ENCODE peak calls at places on chromosomes 12 and 14, in eight cellular contexts. N is right lobe of liver; I is CD8-positive, alpha-beta T cell; P is mucosa of descending colon; C is adrenal gland; Y is effector memory CD4-positive, alpha-beta T cell; J is IMR-90; E is lung. F is an unnamed sample.

GRCh38 chr12:105561981-105562726 is 231.7 kb downstream of the C12orf75 start:
- DNase-seq in N (no peak), I (no peak), P (peak; percentile 42), C (peak; percentile 21), Y (no peak), J (peak; percentile 90), E (peak; percentile 31), F (peak; percentile 73)

GRCh38 chr12:30928356-30929264 is 2.1 kb downstream of the TSPAN11 start:
- DNase-seq in N (no peak), I (no peak), P (no peak), C (no peak), Y (no peak), J (no peak), E (no peak), F (no peak)

GRCh38 chr14:54653764-54654469 is 87.0 kb downstream of the SAMD4A start:
- DNase-seq in N (no peak), I (no peak), P (no peak), C (peak; percentile 51), Y (no peak), J (peak; percentile 88), E (no peak), F (peak; percentile 68)

GRCh38 chr12:90712671-90713070 is 242.3 kb downstream of the CCER1 start:
- DNase-seq in N (no peak), I (no peak), P (no peak), C (no peak), Y (no peak), J (no peak), E (no peak), F (no peak)

GRCh38 chr12:84756961-84757360 is 155.6 kb downstream of the SLC6A15 start:
- DNase-seq in N (no peak), I (no peak), P (no peak), C (no peak), Y (no peak), J (peak; percentile 73), E (no peak), F (peak; percentile 1)

GRCh38 chr14:55356913-55357312 is 54.7 kb downstream of the ATG14 start:
- DNase-seq in N (no peak), I (no peak), P (no peak), C (no peak), Y (no peak), J (no peak), E (no peak), F (no peak)

GRCh38 chr14:69543341-69544249 is 31.1 kb downstream of the CCDC177 start:
- DNase-seq in N (no peak), I (peak; percentile 5), P (no peak), C (peak; percentile 68), Y (peak; percentile 5), J (peak; percentile 93), E (peak; percentile 71), F (no peak)

GRCh38 chr12:105085537-105085936 is 1.3 kb upstream of the ALDH1L2 start:
- DNase-seq in N (no peak), I (no peak), P (no peak), C (no peak), Y (no peak), J (no peak), E (no peak), F (no peak)

GRCh38 chr12:10331642-10332239 is 24.1 kb downstream of the KLRD1 start:
- DNase-seq in N (no peak), I (peak; percentile 8), P (no peak), C (no peak), Y (no peak), J (peak; percentile 62), E (no peak), F (no peak)

DNA sequence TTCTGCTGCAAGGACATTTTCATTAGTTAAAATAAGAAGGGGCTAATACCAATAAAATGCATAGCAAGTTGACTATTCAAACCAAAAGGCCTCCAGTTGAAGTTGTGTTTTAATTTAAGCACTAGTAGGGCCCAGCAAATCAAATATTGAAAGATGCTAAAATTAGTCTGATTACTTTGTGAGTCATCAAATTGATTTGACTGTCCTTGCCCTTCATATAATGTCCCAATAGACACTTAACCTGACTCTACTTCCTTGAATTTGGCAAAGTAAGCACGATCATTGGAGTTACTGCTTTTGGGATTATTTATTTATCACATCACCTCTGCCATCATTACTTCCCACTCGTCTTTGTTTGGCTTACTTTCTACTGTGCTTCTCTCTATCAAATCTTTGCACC is 798.5 kb downstream of the DIO2 start:
- DNase-seq in N (no peak), I (no peak), P (no peak), C (no peak), Y (no peak), J (no peak), E (no peak), F (no peak)
- H3K4me3 ChIP-seq in N (no peak overlapping the region), I (no peak overlapping the region), P (no peak overlapping the region), C (no peak overlapping the region), Y (no peak overlapping the region), J (no peak overlapping the region), E (no peak overlapping the region), F (no peak overlapping the region)

GRCh38 chr14:68284834-68285233 is 465.3 kb downstream of the RAD51B start:
- DNase-seq in N (no peak), I (no peak), P (no peak), C (no peak), Y (no peak), J (no peak), E (no peak), F (no peak)
- H3K4me3 ChIP-seq in N (no peak overlapping the region), I (peak overlapping the region; percentile 14), P (no peak overlapping the region), C (no peak overlapping the region), Y (no peak overlapping the region), J (no peak overlapping the region), E (no peak overlapping the region), F (no peak overlapping the region)

GRCh38 chr12:12717586-12718381 is 616 bp downstream of the CDKN1B start:
- DNase-seq in N (peak; percentile 68), I (peak; percentile 39), P (peak; percentile 66), C (peak; percentile 35), Y (no peak), J (no peak), E (no peak), F (peak; percentile 57)

GRCh38 chr12:12715128-12715458 is 2.1 kb upstream of the CDKN1B start:
- DNase-seq in N (no peak), I (no peak), P (no peak), C (no peak), Y (no peak), J (no peak), E (no peak), F (no peak)

GRCh38 chr12:12716845-12717585 is at the start of gene CDKN1B:
- DNase-seq in N (peak; percentile 96), I (peak; percentile 86), P (peak; percentile 96), C (peak; percentile 92), Y (peak; percentile 78), J (peak; percentile 94), E (peak; percentile 92), F (peak; percentile 98)

GRCh38 chr12:12715459-12716150 is 1.6 kb upstream of the CDKN1B start:
- DNase-seq in N (no peak), I (no peak), P (no peak), C (no peak), Y (no peak), J (no peak), E (no peak), F (peak; percentile 51)

GRCh38 chr12:12716151-12716844 is 870 bp upstream of the CDKN1B start:
- DNase-seq in N (no peak), I (no peak), P (no peak), C (no peak), Y (no peak), J (peak; percentile 31), E (no peak), F (no peak)
- H3K4me3 ChIP-seq in N (peak overlapping the region; percentile 84), I (peak overlapping the region; percentile 96), P (peak overlapping the region; percentile 99), C (peak overlapping the region; percentile 99), Y (peak overlapping the region; percentile 99), J (peak overlapping the region; percentile 84), E (peak overlapping the region; percentile 60), F (peak overlapping the region; percentile 80)

GRCh38 chr12:4277856-4278581 is 4.5 kb downstream of the CCND2 start:
- DNase-seq in N (no peak), I (no peak), P (no peak), C (peak; percentile 77), Y (no peak), J (no peak), E (no peak), F (no peak)

GRCh38 chr12:4275869-4276253 is 2.3 kb downstream of the CCND2 start:
- DNase-seq in N (no peak), I (no peak), P (peak; percentile 64), C (no peak), Y (no peak), J (no peak), E (no peak), F (no peak)

GRCh38 chr12:4274960-4275868 is 1.7 kb downstream of the CCND2 start:
- DNase-seq in N (no peak), I (no peak), P (peak; percentile 64), C (no peak), Y (no peak), J (peak; percentile 13), E (no peak), F (no peak)

GRCh38 chr12:4277205-4277543 is 3.6 kb downstream of the CCND2 start:
- DNase-seq in N (no peak), I (no peak), P (no peak), C (no peak), Y (no peak), J (no peak), E (no peak), F (no peak)

GRCh38 chr12:4276524-4277204 is 3.1 kb downstream of the CCND2 start:
- DNase-seq in N (peak; percentile 73), I (peak; percentile 88), P (peak; percentile 87), C (peak; percentile 91), Y (peak; percentile 79), J (peak; percentile 82), E (peak; percentile 93), F (peak; percentile 77)
- H3K4me3 ChIP-seq in N (no peak overlapping the region), I (no peak overlapping the region), P (no peak overlapping the region), C (peak overlapping the region; percentile 96), Y (peak overlapping the region; percentile 87), J (no peak overlapping the region), E (no peak overlapping the region), F (no peak overlapping the region)

GRCh38 chr14:76829650-76830421 is 3.6 kb downstream of the LRRC74A start:
- DNase-seq in N (no peak), I (no peak), P (no peak), C (no peak), Y (no peak), J (no peak), E (no peak), F (no peak)

GRCh38 chr14:76829016-76829365 is 2.8 kb downstream of the LRRC74A start:
- DNase-seq in N (no peak), I (no peak), P (no peak), C (peak; percentile 53), Y (no peak), J (no peak), E (no peak), F (no peak)

GRCh38 chr14:76827696-76828301 is 1.6 kb downstream of the LRRC74A start:
- DNase-seq in N (no peak), I (no peak), P (no peak), C (no peak), Y (no peak), J (no peak), E (no peak), F (no peak)

GRCh38 chr14:76826122-76826521 is at the start of gene LRRC74A:
- DNase-seq in N (no peak), I (no peak), P (no peak), C (no peak), Y (no peak), J (no peak), E (no peak), F (no peak)

GRCh38 chr14:76828339-76829015 is 2.3 kb downstream of the LRRC74A start:
- DNase-seq in N (no peak), I (no peak), P (no peak), C (no peak), Y (no peak), J (no peak), E (no peak), F (no peak)
- H3K4me3 ChIP-seq in N (no peak overlapping the region), I (no peak overlapping the region), P (no peak overlapping the region), C (no peak overlapping the region), Y (no peak overlapping the region), J (no peak overlapping the region), E (no peak overlapping the region), F (no peak overlapping the region)

F was measured in SJSA1.